ENCODE peak calls at places on chromosomes 12 and 14, in six cellular contexts. I, K, Y, X, F and O are unnamed samples.

GRCh38 chr12:10982244-10982643 is 4.5 kb downstream of the TAS2R50 start:
- DNase-seq in I (no peak), K (no peak), Y (no peak), X (no peak), F (no peak), O (no peak)

GRCh38 chr14:88974991-88975835 is 150.8 kb downstream of the TTC8 start:
- DNase-seq in I (no peak), K (no peak), Y (no peak), X (no peak), F (no peak), O (no peak)

GRCh38 chr12:80837342-80837978 is 100.3 kb downstream of the LIN7A start:
- DNase-seq in I (peak), K (peak), Y (peak), X (peak), F (peak), O (peak)

GRCh38 chr12:27595231-27595642 is 71.2 kb downstream of the PPFIBP1 start:
- DNase-seq in I (peak), K (peak), Y (no peak), X (peak), F (peak), O (no peak)

GRCh38 chr12:71948390-71948789 is 9.7 kb downstream of the TPH2 start:
- DNase-seq in I (no peak), K (no peak), Y (no peak), X (no peak), F (no peak), O (peak)

GRCh38 chr14:56244138-56244789 is 126.1 kb downstream of the PELI2 start:
- DNase-seq in I (no peak), K (peak), Y (no peak), X (no peak), F (peak), O (no peak)

GRCh38 chr14:55353686-55354467 is 57.8 kb downstream of the ATG14 start:
- DNase-seq in I (no peak), K (no peak), Y (no peak), X (no peak), F (no peak), O (no peak)

GRCh38 chr12:5402009-5402408 is 29.9 kb upstream of the NTF3 start:
- DNase-seq in I (no peak), K (no peak), Y (no peak), X (no peak), F (no peak), O (no peak)

GRCh38 chr12:89529738-89530137 is 3.9 kb upstream of the POC1B start:
- DNase-seq in I (peak), K (peak), Y (no peak), X (peak), F (peak), O (no peak)

GRCh38 chr12:13071305-13072280 is 27.4 kb downstream of the FAM234B start:
- DNase-seq in I (no peak), K (no peak), Y (no peak), X (no peak), F (no peak), O (no peak)

GRCh38 chr14:69937367-69937777 is 58.2 kb downstream of the SMOC1 start:
- DNase-seq in I (no peak), K (no peak), Y (no peak), X (no peak), F (no peak), O (no peak)

GRCh38 chr14:36662543-36663403 is 1.1 kb downstream of the PAX9 start:
- DNase-seq in I (peak), K (no peak), Y (no peak), X (no peak), F (no peak), O (peak)

GRCh38 chr14:85334316-85334715 is 195.6 kb upstream of the FLRT2 start:
- DNase-seq in I (no peak), K (no peak), Y (no peak), X (no peak), F (no peak), O (no peak)

GRCh38 chr12:49872381-49872780 is 29.5 kb upstream of the BCDIN3D start:
- DNase-seq in I (no peak), K (no peak), Y (no peak), X (no peak), F (no peak), O (peak)

GRCh38 chr14:24071144-24071697 is at the start of gene CPNE6:
- DNase-seq in I (no peak), K (no peak), Y (no peak), X (no peak), F (no peak), O (no peak)

GRCh38 chr12:113676117-113676516 is 204.4 kb upstream of the LHX5 start:
- DNase-seq in I (no peak), K (no peak), Y (no peak), X (no peak), F (no peak), O (no peak)

GRCh38 chr12:46269429-46270241 is 792 bp upstream of the SLC38A1 start:
- DNase-seq in I (peak), K (no peak), Y (no peak), X (no peak), F (peak), O (peak)

GRCh38 chr14:48937796-48938195 is 648.4 kb downstream of the RPS29 start:
- DNase-seq in I (peak), K (peak), Y (no peak), X (peak), F (no peak), O (no peak)

GRCh38 chr14:68358978-68359861 is 433.6 kb downstream of the ZFP36L1 start:
- DNase-seq in I (no peak), K (no peak), Y (no peak), X (no peak), F (no peak), O (no peak)

GRCh38 chr12:124018526-124018925 is 45.5 kb downstream of the ZNF664 start:
- DNase-seq in I (peak), K (no peak), Y (no peak), X (no peak), F (no peak), O (no peak)

GRCh38 chr14:51607677-51608076 is 44.0 kb upstream of the FRMD6 start:
- DNase-seq in I (no peak), K (peak), Y (no peak), X (no peak), F (no peak), O (no peak)

GRCh38 chr14:94524093-94524492 is 14.8 kb upstream of the SERPINA12 start:
- DNase-seq in I (no peak), K (no peak), Y (no peak), X (no peak), F (no peak), O (no peak)

GRCh38 chr12:10179871-10180270 is 1.0 kb downstream of the TMEM52B start:
- DNase-seq in I (peak), K (peak), Y (no peak), X (no peak), F (peak), O (no peak)

GRCh38 chr14:102622262-102622885 is 29.9 kb downstream of the RCOR1 start:
- DNase-seq in I (no peak), K (no peak), Y (no peak), X (no peak), F (no peak), O (no peak)

GRCh38 chr12:108240928-108241327 is 98.2 kb downstream of the CMKLR1 start:
- DNase-seq in I (no peak), K (no peak), Y (no peak), X (no peak), F (no peak), O (no peak)

GRCh38 chr12:108240027-108240785 is 98.9 kb downstream of the CMKLR1 start:
- DNase-seq in I (no peak), K (no peak), Y (no peak), X (no peak), F (no peak), O (peak)

GRCh38 chr12:108239378-108239777 is 99.7 kb downstream of the CMKLR1 start:
- DNase-seq in I (no peak), K (no peak), Y (no peak), X (no peak), F (no peak), O (no peak)

GRCh38 chr12:108238474-108238873 is 100.6 kb downstream of the CMKLR1 start:
- DNase-seq in I (no peak), K (no peak), Y (no peak), X (no peak), F (no peak), O (no peak)

DNA sequence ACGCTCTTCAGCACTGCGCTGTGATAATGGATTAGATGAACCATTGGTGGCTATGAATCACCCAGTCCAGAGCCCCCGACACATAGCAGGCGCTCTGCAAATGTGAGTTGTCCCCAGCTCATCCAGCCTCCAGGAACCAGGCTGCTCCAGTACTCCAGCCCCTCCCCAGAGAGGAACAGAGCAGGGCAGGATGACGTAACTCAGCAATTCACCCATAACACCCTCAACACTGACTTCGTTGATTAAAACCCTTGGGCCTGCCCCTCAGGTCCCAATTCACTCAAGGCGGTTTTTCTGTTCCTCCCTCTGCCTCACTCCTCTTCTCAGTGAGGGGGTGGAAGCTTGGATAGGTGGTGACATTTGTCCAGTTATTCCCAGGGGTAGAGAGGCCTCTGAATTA is 97.2 kb downstream of the CMKLR1 start:
- DNase-seq in I (no peak), K (no peak), Y (no peak), X (no peak), F (no peak), O (no peak)
- H3K18ac ChIP-seq in I (no peak), K (no peak), Y (no peak), X (no peak), F (no peak), O (no peak)

GRCh38 chr12:7060353-7060954 is at the start of gene C1S:
- DNase-seq in I (peak), K (peak), Y (peak), X (no peak), F (peak), O (peak)
- H2AFZ ChIP-seq in I (no peak), K (peak), Y (peak), X (peak), F (no peak), O (peak)

GRCh38 chr12:6508087-6508486 is 14.2 kb downstream of the NCAPD2 start:
- DNase-seq in I (no peak), K (no peak), Y (no peak), X (no peak), F (no peak), O (no peak)
- H3K18ac ChIP-seq in I (peak), K (peak), Y (no peak), X (peak), F (peak), O (peak)

DNA sequence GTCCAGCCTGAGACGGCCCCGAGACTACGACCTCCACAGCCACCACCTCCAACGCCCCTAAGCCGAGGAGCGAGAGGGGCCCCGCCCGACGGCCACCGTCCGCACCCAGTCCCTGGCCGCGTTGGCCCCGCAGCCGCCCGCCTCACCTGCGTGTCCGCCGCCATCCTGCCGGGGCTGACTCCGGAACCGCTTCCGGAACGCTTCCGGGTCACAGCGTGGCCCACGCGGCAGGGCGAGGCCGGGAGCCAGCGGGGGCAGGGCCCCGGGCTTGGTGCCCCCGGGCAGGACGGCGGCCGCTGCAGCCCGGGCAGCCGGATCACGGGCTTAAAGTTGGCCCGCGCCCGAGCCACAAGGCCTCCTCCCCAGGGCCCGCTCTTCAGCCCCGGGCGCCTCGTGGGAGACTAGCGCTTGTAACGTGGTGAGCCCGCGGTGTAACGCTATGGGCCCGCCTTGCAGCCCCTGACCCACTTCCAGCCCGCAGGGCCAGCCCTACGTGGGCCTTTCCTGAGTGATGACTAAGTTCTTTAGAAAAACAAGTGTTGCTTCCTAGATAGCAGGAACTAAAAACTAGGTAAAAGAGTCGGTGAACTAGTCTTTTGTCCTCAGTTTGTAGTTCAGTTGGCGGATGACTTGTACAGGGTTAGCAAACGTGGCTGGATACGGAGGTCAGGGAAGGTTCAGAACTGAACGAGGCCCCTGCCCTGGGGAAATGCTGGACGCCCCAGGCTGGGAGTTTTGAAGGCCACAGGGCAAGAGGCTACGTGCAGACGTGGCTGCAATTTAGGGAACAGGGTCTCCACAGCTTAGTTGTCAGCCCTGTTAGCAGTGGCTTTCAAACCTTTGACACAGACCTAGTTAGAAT is at the start of gene GCN1:
- DNase-seq in I (peak), K (peak), Y (peak), X (peak), F (peak), O (peak)
- H2AFZ ChIP-seq in I (peak), K (peak), Y (no peak), X (peak), F (peak), O (no peak)

GRCh38 chr12:55847603-55848329 is 5.0 kb upstream of the MMP19 start:
- DNase-seq in I (peak), K (peak), Y (no peak), X (no peak), F (peak), O (no peak)
- H3K18ac ChIP-seq in I (peak), K (peak), Y (no peak), X (no peak), F (no peak), O (no peak)

GRCh38 chr12:104011265-104011664 is 38.7 kb downstream of the GLT8D2 start:
- DNase-seq in I (peak), K (peak), Y (no peak), X (no peak), F (no peak), O (no peak)

GRCh38 chr12:104010121-104010520 is 39.9 kb downstream of the GLT8D2 start:
- DNase-seq in I (no peak), K (no peak), Y (no peak), X (no peak), F (no peak), O (no peak)

GRCh38 chr12:104012331-104012730 is 37.7 kb downstream of the GLT8D2 start:
- DNase-seq in I (no peak), K (no peak), Y (no peak), X (no peak), F (no peak), O (no peak)

GRCh38 chr12:104006929-104007328 is 41.3 kb downstream of the TDG start:
- DNase-seq in I (peak), K (peak), Y (no peak), X (no peak), F (no peak), O (no peak)

GRCh38 chr12:104010800-104011199 is 39.2 kb downstream of the GLT8D2 start:
- DNase-seq in I (no peak), K (no peak), Y (no peak), X (no peak), F (no peak), O (no peak)
- H2AFZ ChIP-seq in I (no peak), K (no peak), Y (no peak), X (no peak), F (no peak), O (no peak)

DNA sequence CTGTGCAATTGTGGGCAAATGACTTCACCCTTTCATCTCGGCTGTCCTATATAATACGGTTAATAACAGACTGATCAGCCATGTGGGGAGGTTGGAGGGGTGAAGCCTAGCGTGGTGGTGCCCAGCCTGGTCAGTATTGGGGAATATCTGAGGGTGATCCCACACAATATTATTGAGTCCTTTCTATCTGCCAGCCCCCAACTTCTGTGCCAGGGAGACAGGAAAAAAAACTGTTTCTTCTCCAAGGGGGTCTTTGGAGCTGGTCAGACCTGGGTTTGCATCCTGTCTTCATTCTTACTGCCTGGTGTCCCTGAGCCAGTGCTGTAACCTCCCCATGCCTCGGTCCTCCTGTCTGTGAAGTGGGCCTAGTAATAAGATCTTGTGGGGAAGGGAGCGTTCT is 6.5 kb downstream of the CYP46A1 start:
- DNase-seq in I (no peak), K (no peak), Y (no peak), X (no peak), F (no peak), O (no peak)
- H3K18ac ChIP-seq in I (no peak), K (no peak), Y (no peak), X (no peak), F (no peak), O (no peak)

GRCh38 chr14:20809917-20810316 is 7.3 kb upstream of the RNASE1 start:
- DNase-seq in I (no peak), K (no peak), Y (no peak), X (no peak), F (no peak), O (no peak)

GRCh38 chr14:20808084-20808483 is 5.4 kb upstream of the RNASE1 start:
- DNase-seq in I (no peak), K (no peak), Y (no peak), X (no peak), F (no peak), O (no peak)

GRCh38 chr14:20812576-20812975 is 9.9 kb upstream of the RNASE1 start:
- DNase-seq in I (no peak), K (no peak), Y (no peak), X (no peak), F (no peak), O (no peak)

GRCh38 chr14:20807304-20807956 is 4.8 kb upstream of the RNASE1 start:
- DNase-seq in I (no peak), K (no peak), Y (no peak), X (no peak), F (no peak), O (no peak)

GRCh38 chr14:20811994-20812393 is 9.3 kb upstream of the RNASE1 start:
- DNase-seq in I (no peak), K (no peak), Y (no peak), X (no peak), F (no peak), O (no peak)
- H2AFZ ChIP-seq in I (no peak), K (no peak), Y (no peak), X (no peak), F (no peak), O (no peak)

DNA sequence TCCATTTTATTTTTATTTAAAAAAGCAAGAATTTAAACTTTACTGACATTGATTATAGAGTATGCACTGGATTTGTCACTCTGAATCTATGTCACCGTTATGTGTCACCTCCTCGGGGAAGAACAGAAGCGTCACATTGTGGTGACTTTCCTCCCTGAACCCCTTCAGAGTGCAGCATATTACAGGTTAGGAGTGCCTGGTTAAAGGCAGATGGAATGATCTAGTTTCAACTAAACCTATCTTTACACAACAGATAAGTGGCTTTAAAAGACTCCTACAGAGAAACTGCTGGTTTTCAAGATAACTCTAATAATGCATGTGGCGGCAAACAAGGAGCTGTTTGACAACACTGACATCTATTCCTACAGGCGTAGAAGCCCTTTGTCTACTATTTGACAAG is 58.8 kb upstream of the BICD1 start:
- DNase-seq in I (no peak), K (no peak), Y (no peak), X (no peak), F (no peak), O (no peak)
- H3K18ac ChIP-seq in I (no peak), K (no peak), Y (peak), X (no peak), F (no peak), O (no peak)

DNA sequence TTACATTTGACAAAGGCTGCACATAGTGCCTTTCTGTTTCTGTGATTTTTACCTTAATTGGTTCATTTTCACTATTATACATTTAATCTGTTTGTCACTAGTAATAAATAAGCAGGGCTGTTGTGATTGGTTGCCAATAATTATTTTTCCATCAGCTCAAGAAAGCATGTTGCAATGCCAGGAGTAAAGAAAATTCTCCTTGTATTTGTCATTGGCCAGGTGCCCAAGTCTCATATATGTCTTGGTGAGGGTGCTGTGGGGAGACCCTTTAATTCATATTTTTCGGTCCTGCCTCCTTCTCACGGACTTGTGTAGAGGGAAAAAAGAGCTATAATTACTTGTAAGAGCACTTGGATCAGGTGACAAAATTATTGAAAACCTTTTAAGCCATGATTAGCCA is 108.0 kb downstream of the KITLG start:
- DNase-seq in I (no peak), K (peak), Y (no peak), X (no peak), F (no peak), O (no peak)
- H2AFZ ChIP-seq in I (no peak), K (no peak), Y (no peak), X (no peak), F (no peak), O (no peak)